ENCODE peak calls at places on chromosomes 5 and 9, in four cellular contexts. J is epithelial cell of proximal tubule, E is ovary, T is brain microvascular endothelial cell. K is an unnamed sample.

GRCh38 chr5:9545959-9546851 is at the start of gene SEMA5A:
- DNase-seq in J (no peak), E (peak; percentile 68), T (peak; percentile 65), K (peak; percentile 77)

GRCh38 chr5:95530441-95530840 is 24.3 kb downstream of the SKIC3 start:
- DNase-seq in J (peak; percentile 73), E (no peak), T (peak; percentile 94), K (peak; percentile 84)

GRCh38 chr9:38622083-38622674 is 1.8 kb upstream of the ANKRD18A start:
- DNase-seq in J (no peak), E (no peak), T (no peak), K (no peak)

GRCh38 chr9:124259273-124260078 is 1.7 kb downstream of the NEK6 start:
- DNase-seq in J (peak; percentile 43), E (peak; percentile 82), T (peak; percentile 68), K (peak; percentile 90)

GRCh38 chr9:96382175-96382574 is 1.3 kb downstream of the SLC35D2 start:
- DNase-seq in J (no peak), E (no peak), T (peak; percentile 15), K (peak; percentile 11)

GRCh38 chr5:158384535-158385421 is 525.8 kb upstream of the CLINT1 start:
- DNase-seq in J (peak; percentile 87), E (no peak), T (peak; percentile 98), K (peak; percentile 96)

GRCh38 chr9:70168521-70168920 is 90.3 kb upstream of the SMC5 start:
- DNase-seq in J (no peak), E (no peak), T (no peak), K (no peak)

GRCh38 chr9:105842023-105842644 is 147.8 kb downstream of the TMEM38B start:
- DNase-seq in J (peak; percentile 6), E (no peak), T (peak; percentile 56), K (peak; percentile 22)

GRCh38 chr5:77180167-77181081 is 30.1 kb upstream of the PDE8B start:
- DNase-seq in J (no peak), E (no peak), T (no peak), K (no peak)

GRCh38 chr5:194102-194501 is 2.8 kb downstream of the LRRC14B start:
- DNase-seq in J (no peak), E (no peak), T (no peak), K (no peak)

GRCh38 chr5:1280177-1281037 is 14.5 kb downstream of the TERT start:
- DNase-seq in J (no peak), E (no peak), T (no peak), K (no peak)

GRCh38 chr5:62779010-62779422 is 200.4 kb downstream of the LRRC70 start:
- DNase-seq in J (peak; percentile 12), E (no peak), T (peak; percentile 47), K (peak; percentile 68)

GRCh38 chr5:159001247-159001646 is 98.5 kb downstream of the EBF1 start:
- DNase-seq in J (no peak), E (no peak), T (no peak), K (peak; percentile 60)

GRCh38 chr5:157290156-157290980 is 24.4 kb downstream of the CYFIP2 start:
- DNase-seq in J (peak; percentile 69), E (no peak), T (peak; percentile 65), K (peak; percentile 81)

GRCh38 chr9:105059260-105059659 is 131.3 kb upstream of the ABCA1 start:
- DNase-seq in J (no peak), E (no peak), T (peak; percentile 53), K (peak; percentile 55)

GRCh38 chr9:95182854-95183563 is 134.5 kb downstream of the FANCC start:
- DNase-seq in J (no peak), E (no peak), T (peak; percentile 28), K (no peak)
- TF ChIP-seq CTCF in J (peak; percentile 36), E (peak; percentile 33), T (peak; percentile 66), K (peak; percentile 24)

DNA sequence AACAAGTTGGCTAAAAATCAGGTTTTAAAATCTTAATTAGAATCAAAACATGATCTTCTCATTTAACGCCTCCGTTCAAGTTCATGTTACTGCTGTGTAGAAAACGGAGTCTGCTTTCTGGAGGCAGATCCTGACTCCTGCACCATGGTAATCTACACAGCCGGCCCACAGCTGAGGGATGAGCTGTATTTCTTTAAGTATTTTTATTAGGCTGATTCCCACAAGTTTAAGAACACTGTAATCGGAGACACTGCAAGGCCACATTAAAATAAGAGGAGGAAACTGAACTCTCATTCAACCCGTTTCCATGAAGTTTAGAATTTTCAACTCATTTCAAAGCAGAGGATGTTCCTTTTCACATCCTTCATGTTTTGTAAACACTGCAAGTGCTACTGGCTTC is 372.3 kb downstream of the NFIB start:
- DNase-seq in J (no peak), E (no peak), T (peak; percentile 71), K (peak; percentile 40)
- H3K4me3 ChIP-seq in J (no peak overlapping the region), E (no peak overlapping the region), T (no peak overlapping the region), K (no peak overlapping the region)

GRCh38 chr5:139670369-139671095 is 22.4 kb downstream of the CXXC5 start:
- DNase-seq in J (no peak), E (no peak), T (no peak), K (no peak)
- TF ChIP-seq CTCF in J (peak; percentile 50), E (no peak), T (peak; percentile 61), K (peak; percentile 42)

GRCh38 chr9:89961616-89962341 is 357.0 kb downstream of the GADD45G start:
- DNase-seq in J (no peak), E (no peak), T (peak; percentile 1), K (peak; percentile 71)
- H3K4me3 ChIP-seq in J (no peak overlapping the region), E (no peak overlapping the region), T (no peak overlapping the region), K (peak overlapping the region; percentile 31)

GRCh38 chr5:142277796-142278195 is 47.0 kb downstream of the SPRY4 start:
- DNase-seq in J (peak; percentile 72), E (no peak), T (no peak), K (no peak)
- TF ChIP-seq CTCF in J (no peak), E (no peak), T (no peak), K (no peak)

GRCh38 chr9:130112244-130113151 is 58.8 kb downstream of the GPR107 start:
- DNase-seq in J (no peak), E (no peak), T (peak; percentile 33), K (no peak)

GRCh38 chr9:130110166-130110565 is 56.5 kb downstream of the GPR107 start:
- DNase-seq in J (no peak), E (no peak), T (no peak), K (no peak)

GRCh38 chr9:130110596-130111021 is 56.9 kb downstream of the GPR107 start:
- DNase-seq in J (no peak), E (peak; percentile 55), T (peak; percentile 19), K (peak; percentile 40)

GRCh38 chr9:130114741-130115140 is 57.5 kb upstream of the NCS1 start:
- DNase-seq in J (no peak), E (no peak), T (no peak), K (peak; percentile 40)

DNA sequence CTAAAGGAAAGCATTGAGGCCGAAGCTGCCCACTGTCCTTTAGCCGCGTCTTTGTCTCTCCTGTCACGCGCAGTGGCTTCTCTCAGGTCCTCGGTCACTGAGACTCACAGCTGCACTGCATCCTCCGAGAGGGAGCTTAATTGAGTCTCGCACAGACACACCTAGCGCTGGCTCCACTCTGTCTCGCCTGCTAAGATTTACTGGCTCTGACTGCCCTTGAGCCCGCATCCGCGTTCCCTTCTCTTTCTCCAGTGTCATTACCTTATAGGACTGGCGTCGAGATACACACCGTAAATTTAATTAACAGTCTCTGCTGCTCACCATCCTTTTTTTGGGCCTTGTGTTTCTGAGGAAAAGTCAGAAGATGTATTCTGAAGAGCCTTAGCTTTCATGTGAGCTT is 58.1 kb downstream of the GPR107 start:
- DNase-seq in J (no peak), E (no peak), T (no peak), K (no peak)
- H3K4me3 ChIP-seq in J (no peak overlapping the region), E (no peak overlapping the region), T (no peak overlapping the region), K (no peak overlapping the region)

DNA sequence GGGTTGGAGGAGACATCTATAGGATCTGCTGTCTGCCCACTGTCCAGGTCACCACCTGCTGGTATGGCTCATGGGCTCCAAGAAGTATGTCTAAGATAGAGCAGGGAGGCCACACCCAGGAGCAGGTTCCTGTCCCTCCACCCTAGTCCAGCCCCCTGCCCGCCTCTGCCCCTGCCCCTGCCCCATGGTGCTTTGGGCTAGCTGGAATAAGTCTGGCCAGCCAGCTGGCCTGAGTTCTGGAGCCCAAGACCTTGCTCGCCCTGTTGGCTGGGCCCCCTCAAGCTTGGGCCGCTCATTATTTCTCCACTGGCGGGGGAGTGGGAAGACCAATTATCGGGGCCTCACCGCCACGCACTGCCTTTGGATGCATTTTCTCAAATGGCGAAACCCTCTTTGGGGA is 79.3 kb upstream of the PITX1 start:
- DNase-seq in J (no peak), E (no peak), T (no peak), K (no peak)
- TF ChIP-seq CTCF in J (no peak), E (no peak), T (no peak), K (no peak)

DNA sequence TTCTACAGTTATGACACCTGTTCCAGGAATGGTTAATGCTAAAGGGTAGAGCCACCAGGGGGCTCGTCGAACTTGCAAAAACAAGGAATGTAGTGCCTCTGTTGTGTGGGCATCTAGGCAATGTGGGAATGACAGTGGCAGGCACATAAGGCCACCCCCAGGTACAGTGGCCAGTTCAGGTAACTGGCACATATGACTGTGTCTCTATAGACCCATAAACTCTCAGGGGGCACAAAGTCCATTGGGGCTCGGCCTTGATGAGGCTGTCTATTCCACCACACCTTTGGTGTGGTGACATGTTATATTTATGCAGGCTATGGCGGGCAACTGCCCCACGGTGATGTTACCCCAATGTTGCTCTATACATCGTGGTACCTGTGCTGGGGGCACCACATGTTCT is 59.6 kb upstream of the FAM120A start:
- DNase-seq in J (no peak), E (no peak), T (no peak), K (no peak)
- H3K4me3 ChIP-seq in J (no peak overlapping the region), E (no peak overlapping the region), T (no peak overlapping the region), K (no peak overlapping the region)

DNA sequence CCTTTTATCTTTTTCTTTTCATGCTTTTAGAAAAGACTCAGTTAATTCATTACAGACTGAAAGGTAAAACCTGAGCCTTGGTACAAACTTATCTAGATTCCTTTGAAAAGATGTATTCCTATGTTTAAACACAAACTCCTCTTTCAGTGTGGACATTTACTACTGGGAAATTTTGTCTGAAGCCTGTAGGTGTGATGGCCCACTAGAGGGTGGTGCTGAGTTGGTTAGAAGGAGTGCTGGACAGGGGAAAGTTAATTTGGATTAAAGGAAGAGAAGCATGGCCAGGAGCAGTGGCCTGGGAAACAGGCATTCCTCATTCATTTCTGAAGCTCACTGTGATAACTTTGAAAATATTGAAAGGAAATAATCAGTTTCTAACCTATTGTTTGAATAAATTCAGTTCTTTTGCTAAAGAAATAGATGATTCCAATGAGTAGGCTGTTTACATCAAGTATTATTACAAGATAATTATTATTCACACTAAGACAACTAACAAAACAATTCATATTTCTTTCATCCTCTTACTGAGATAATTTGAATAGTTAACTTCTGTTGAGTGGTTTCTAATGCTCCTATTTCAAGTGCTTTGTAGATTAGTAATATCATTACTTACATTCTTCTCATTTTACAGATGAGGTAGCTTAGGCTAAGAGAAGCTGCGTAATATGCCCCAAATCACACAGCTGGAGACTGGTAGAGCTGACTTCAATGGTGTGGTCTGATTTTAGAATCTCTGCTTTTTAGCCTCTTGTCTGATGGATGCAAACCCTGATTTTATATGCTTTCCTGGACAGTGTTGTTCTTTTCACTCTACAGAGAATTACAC is 150.9 kb downstream of the ADGRV1 start:
- DNase-seq in J (no peak), E (peak; percentile 8), T (peak; percentile 45), K (peak; percentile 39)
- TF ChIP-seq CTCF in J (peak; percentile 95), E (peak; percentile 17), T (peak; percentile 92), K (peak; percentile 83)